ENCODE peak calls at places on chromosome 12, in six cellular contexts. Q is GDM1; P is naive thymus-derived CD8-positive, alpha-beta T cell; S is NCI-H1105; C is astrocyte of the spinal cord; I is Right ventricle myocardium inferior. U is an unnamed sample.

GRCh38 chr12:119578112-119578511 is 15.5 kb upstream of the TMEM233 start:
- DNase-seq in Q (no peak), P (no peak), S (no peak), C (peak), I (no peak), U (peak)

GRCh38 chr12:118160536-118160935 is 24.6 kb downstream of the PEBP1 start:
- DNase-seq in Q (no peak), P (no peak), S (no peak), C (no peak), I (no peak), U (no peak)

GRCh38 chr12:106154781-106155273 is 16.1 kb upstream of the NUAK1 start:
- DNase-seq in Q (no peak), P (no peak), S (no peak), C (no peak), I (no peak), U (no peak)

GRCh38 chr12:91493308-91493707 is 310.7 kb upstream of the DCN start:
- DNase-seq in Q (no peak), P (no peak), S (no peak), C (no peak), I (no peak), U (no peak)

GRCh38 chr12:57464569-57464968 is 5.0 kb downstream of the GLI1 start:
- DNase-seq in Q (no peak), P (no peak), S (no peak), C (no peak), I (no peak), U (no peak)

GRCh38 chr12:47207005-47207717 is 127.4 kb upstream of the AMIGO2 start:
- DNase-seq in Q (peak), P (peak), S (no peak), C (no peak), I (peak), U (no peak)

GRCh38 chr12:52041695-52042123 is 9.5 kb upstream of the NR4A1 start:
- DNase-seq in Q (no peak), P (peak), S (no peak), C (peak), I (no peak), U (no peak)

GRCh38 chr12:6380141-6381121 is 3.5 kb upstream of the LTBR start:
- DNase-seq in Q (no peak), P (no peak), S (no peak), C (no peak), I (no peak), U (no peak)